ENCODE peak calls at places on chromosomes 4 and X, in ten cellular contexts. U is NCI-H345; N is lower lobe of right lung; V is neuronal stem cell; F is T-helper 9 cell; R is iPS-NIHi11; X is fibroblast of the aortic adventitia; D is activated CD4-positive, alpha-beta T cell treated with anti-CD3 and anti-CD28 coated beads for 1 hour; C is kidney epithelial cell; I is CD4-positive, CD25-positive, alpha-beta regulatory T cell. T is an unnamed sample.

GRCh38 chr4:130233377-130234047 is 1137.6 kb downstream of the C4orf33 start:
- DNase-seq in U (no peak), N (no peak), V (no peak), F (no peak), R (no peak), X (peak; percentile 12), D (no peak), C (no peak), I (peak; percentile 3), T (no peak)

GRCh38 chrX:31819455-31819854 is 747.6 kb upstream of the FTHL17 start:
- DNase-seq in U (no peak), N (no peak), V (no peak), F (no peak), R (no peak), X (no peak), D (no peak), C (no peak), I (no peak), T (no peak)

GRCh38 chr4:139556735-139557505 is 901 bp upstream of the SETD7 start:
- DNase-seq in U (peak; percentile 88), N (peak; percentile 80), V (no peak), F (peak; percentile 62), R (peak; percentile 40), X (no peak), D (peak; percentile 31), C (no peak), I (peak; percentile 78), T (peak; percentile 86)

GRCh38 chr4:152243890-152244595 is 291.8 kb downstream of the FBXW7 start:
- DNase-seq in U (no peak), N (no peak), V (no peak), F (no peak), R (no peak), X (peak; percentile 48), D (no peak), C (no peak), I (peak; percentile 18), T (no peak)

GRCh38 chrX:19373034-19373891 is 29.5 kb downstream of the PDHA1 start:
- DNase-seq in U (no peak), N (no peak), V (no peak), F (no peak), R (peak; percentile 56), X (no peak), D (no peak), C (no peak), I (no peak), T (no peak)

GRCh38 chr4:169815606-169816005 is 57.9 kb upstream of the HPF1 start:
- DNase-seq in U (no peak), N (no peak), V (no peak), F (no peak), R (no peak), X (no peak), D (no peak), C (peak; percentile 85), I (no peak), T (no peak)

GRCh38 chr4:156779774-156780173 is 191.8 kb downstream of the PDGFC start:
- DNase-seq in U (no peak), N (no peak), V (no peak), F (no peak), R (no peak), X (peak; percentile 58), D (no peak), C (peak; percentile 69), I (no peak), T (no peak)

GRCh38 chrX:12901486-12901885 is 4.9 kb upstream of the TLR8 start:
- DNase-seq in U (peak; percentile 19), N (peak; percentile 62), V (peak; percentile 4), F (peak; percentile 63), R (peak; percentile 67), X (peak; percentile 53), D (peak; percentile 38), C (no peak), I (peak; percentile 73), T (peak; percentile 67)

T was measured in upper lobe of right lung.